ENCODE peak calls at places on chromosomes 12 and 14, in ten cellular contexts. One of them, this sample, is unnamed.

GRCh38 chr14:60812987-60813386 is 78.4 kb downstream of the MNAT1 start:
- DNase-seq in amniotic epithelial cell: no peak
- DNase-seq in iris pigment epithelial cell: no peak
- DNase-seq in T-helper 9 cell: no peak
- DNase-seq in T-helper 17 cell: no peak
- DNase-seq in heart right ventricle: no peak
- DNase-seq in A549: no peak
- DNase-seq in Kasumi-1: no peak
- DNase-seq in GM04503: no peak
- DNase-seq in H54: no peak
- DNase-seq in this sample: no peak

GRCh38 chr12:96846313-96846712 is 60.7 kb upstream of the NEDD1 start:
- DNase-seq in heart right ventricle: no peak
- DNase-seq in T-helper 17 cell: no peak
- DNase-seq in amniotic epithelial cell: no peak
- DNase-seq in A549: no peak
- DNase-seq in iris pigment epithelial cell: peak; percentile 8
- DNase-seq in T-helper 9 cell: no peak
- DNase-seq in GM04503: no peak
- DNase-seq in H54: no peak
- DNase-seq in Kasumi-1: peak; percentile 73
- DNase-seq in this sample: no peak

GRCh38 chr12:53210843-53211242 is 3.8 kb upstream of the ITGB7 start:
- DNase-seq in T-helper 9 cell: no peak
- DNase-seq in H54: no peak
- DNase-seq in iris pigment epithelial cell: no peak
- DNase-seq in T-helper 17 cell: no peak
- DNase-seq in heart right ventricle: no peak
- DNase-seq in A549: no peak
- DNase-seq in Kasumi-1: no peak
- DNase-seq in GM04503: no peak
- DNase-seq in amniotic epithelial cell: no peak
- DNase-seq in this sample: no peak

GRCh38 chr14:81453166-81453766 is 53.1 kb upstream of the STON2 start:
- DNase-seq in heart right ventricle: peak; percentile 51
- DNase-seq in T-helper 17 cell: peak; percentile 21
- DNase-seq in H54: no peak
- DNase-seq in iris pigment epithelial cell: peak; percentile 59
- DNase-seq in Kasumi-1: peak; percentile 50
- DNase-seq in A549: peak; percentile 41
- DNase-seq in GM04503: no peak
- DNase-seq in amniotic epithelial cell: peak; percentile 42
- DNase-seq in T-helper 9 cell: peak; percentile 20
- DNase-seq in this sample: peak; percentile 47

GRCh38 chr12:3557136-3557697 is 66.2 kb downstream of the PRMT8 start:
- DNase-seq in A549: no peak
- DNase-seq in T-helper 9 cell: no peak
- DNase-seq in amniotic epithelial cell: no peak
- DNase-seq in heart right ventricle: no peak
- DNase-seq in T-helper 17 cell: no peak
- DNase-seq in Kasumi-1: no peak
- DNase-seq in GM04503: no peak
- DNase-seq in iris pigment epithelial cell: no peak
- DNase-seq in H54: no peak
- DNase-seq in this sample: no peak

GRCh38 chr12:104064031-104064841 is at the start of gene HCFC2:
- DNase-seq in A549: peak; percentile 97
- DNase-seq in Kasumi-1: peak; percentile 79
- DNase-seq in iris pigment epithelial cell: peak; percentile 92
- DNase-seq in T-helper 17 cell: peak; percentile 82
- DNase-seq in amniotic epithelial cell: peak; percentile 80
- DNase-seq in GM04503: peak; percentile 44
- DNase-seq in heart right ventricle: peak; percentile 94
- DNase-seq in T-helper 9 cell: peak; percentile 87
- DNase-seq in H54: peak; percentile 97
- DNase-seq in this sample: peak; percentile 80

GRCh38 chr14:23071975-23072539 is 14.7 kb upstream of the CDH24 start:
- DNase-seq in GM04503: no peak
- DNase-seq in T-helper 9 cell: no peak
- DNase-seq in Kasumi-1: no peak
- DNase-seq in A549: no peak
- DNase-seq in H54: no peak
- DNase-seq in amniotic epithelial cell: no peak
- DNase-seq in heart right ventricle: no peak
- DNase-seq in T-helper 17 cell: no peak
- DNase-seq in iris pigment epithelial cell: no peak
- DNase-seq in this sample: no peak

GRCh38 chr12:53290661-53291060 is 4.7 kb upstream of the PFDN5 start:
- DNase-seq in GM04503: no peak
- DNase-seq in T-helper 17 cell: no peak
- DNase-seq in iris pigment epithelial cell: peak; percentile 40
- DNase-seq in A549: no peak
- DNase-seq in T-helper 9 cell: no peak
- DNase-seq in heart right ventricle: no peak
- DNase-seq in H54: no peak
- DNase-seq in amniotic epithelial cell: peak; percentile 66
- DNase-seq in Kasumi-1: no peak
- DNase-seq in this sample: no peak

GRCh38 chr12:58455146-58455545 is 465.2 kb downstream of the LRIG3 start:
- DNase-seq in GM04503: no peak
- DNase-seq in T-helper 9 cell: no peak
- DNase-seq in amniotic epithelial cell: peak; percentile 47
- DNase-seq in Kasumi-1: no peak
- DNase-seq in A549: no peak
- DNase-seq in T-helper 17 cell: no peak
- DNase-seq in iris pigment epithelial cell: peak; percentile 69
- DNase-seq in heart right ventricle: no peak
- DNase-seq in H54: no peak
- DNase-seq in this sample: no peak

GRCh38 chr14:103257211-103257962 is 76.7 kb upstream of the EIF5 start:
- DNase-seq in T-helper 9 cell: no peak
- DNase-seq in A549: no peak
- DNase-seq in T-helper 17 cell: no peak
- DNase-seq in iris pigment epithelial cell: peak; percentile 34
- DNase-seq in amniotic epithelial cell: peak; percentile 63
- DNase-seq in heart right ventricle: no peak
- DNase-seq in Kasumi-1: no peak
- DNase-seq in H54: no peak
- DNase-seq in GM04503: no peak
- DNase-seq in this sample: peak; percentile 55

GRCh38 chr12:127257366-127257935 is 1009.5 kb upstream of the TMEM132C start:
- DNase-seq in A549: no peak
- DNase-seq in T-helper 17 cell: no peak
- DNase-seq in T-helper 9 cell: no peak
- DNase-seq in amniotic epithelial cell: no peak
- DNase-seq in heart right ventricle: no peak
- DNase-seq in GM04503: no peak
- DNase-seq in H54: no peak
- DNase-seq in Kasumi-1: no peak
- DNase-seq in iris pigment epithelial cell: peak; percentile 43
- DNase-seq in this sample: peak; percentile 46